ENCODE peak calls at places on chromosome 22, in four cellular contexts. L is memory B cell, D is ELR, Z is M059J. N is an unnamed sample.

GRCh38 chr22:47386812-47387510 is 624.5 kb downstream of the TBC1D22A start:
- DNase-seq in L (no peak), D (no peak), Z (peak), N (no peak)

GRCh38 chr22:39383841-39384625 is 15.5 kb upstream of the TAB1 start:
- DNase-seq in L (no peak), D (peak), Z (peak), N (no peak)

GRCh38 chr22:30712094-30712493 is 17.4 kb downstream of the OSBP2 start:
- DNase-seq in L (no peak), D (no peak), Z (no peak), N (no peak)

GRCh38 chr22:36218648-36219047 is 17.0 kb upstream of the APOL4 start:
- DNase-seq in L (no peak), D (no peak), Z (no peak), N (no peak)

GRCh38 chr22:42743501-42743991 is 22.9 kb upstream of the A4GALT start:
- DNase-seq in L (no peak), D (peak), Z (peak), N (peak)

GRCh38 chr22:29396126-29396525 is 7.8 kb upstream of the AP1B1 start:
- DNase-seq in L (no peak), D (no peak), Z (no peak), N (no peak)

GRCh38 chr22:29031236-29031982 is 30.2 kb downstream of the C22orf31 start:
- DNase-seq in L (no peak), D (peak), Z (peak), N (peak)

GRCh38 chr22:36933629-36934028 is 20.2 kb downstream of the CSF2RB start:
- DNase-seq in L (no peak), D (no peak), Z (no peak), N (no peak)

GRCh38 chr22:35452810-35453743 is 53.1 kb downstream of the MCM5 start:
- DNase-seq in L (no peak), D (no peak), Z (no peak), N (no peak)

GRCh38 chr22:43181321-43182076 is 5.4 kb downstream of the TTLL12 start:
- DNase-seq in L (no peak), D (no peak), Z (no peak), N (no peak)